ENCODE peak calls at places on chromosomes 2 and 18, in six cellular contexts. O is CD4-positive, alpha-beta T cell; E is endodermal cell; D is CD8-positive, alpha-beta T cell; Z is colonic mucosa; Q is caudate nucleus. C is an unnamed sample.

GRCh38 chr2:30335981-30336538 is 104.7 kb downstream of the LBH start:
- DNase-seq in O (no peak), E (no peak), D (no peak), Z (no peak), Q (no peak), C (no peak)

GRCh38 chr18:31555971-31556747 is 35.5 kb upstream of the TTR start:
- DNase-seq in O (no peak), E (peak), D (peak), Z (peak), Q (no peak), C (peak)

GRCh38 chr2:211144078-211144477 is 587.7 kb downstream of the CPS1 start:
- DNase-seq in O (no peak), E (no peak), D (no peak), Z (no peak), Q (no peak), C (no peak)

GRCh38 chr2:68357608-68358337 is 7.3 kb upstream of the PLEK start:
- DNase-seq in O (no peak), E (peak), D (no peak), Z (no peak), Q (peak), C (peak)

GRCh38 chr2:222290691-222291484 is 7.9 kb downstream of the PAX3 start:
- DNase-seq in O (no peak), E (peak), D (no peak), Z (no peak), Q (no peak), C (peak)

GRCh38 chr2:197097578-197098366 is 171.3 kb upstream of the PGAP1 start:
- DNase-seq in O (no peak), E (no peak), D (no peak), Z (no peak), Q (no peak), C (no peak)

GRCh38 chr2:218992196-218992595 is 1.0 kb downstream of the CRYBA2 start:
- DNase-seq in O (no peak), E (no peak), D (no peak), Z (no peak), Q (no peak), C (no peak)

GRCh38 chr2:84878896-84879594 is 1.8 kb downstream of the TRABD2A start:
- DNase-seq in O (no peak), E (no peak), D (no peak), Z (no peak), Q (no peak), C (no peak)

GRCh38 chr2:204900910-204901309 is 355.6 kb downstream of the PARD3B start:
- DNase-seq in O (no peak), E (no peak), D (no peak), Z (peak), Q (no peak), C (no peak)

GRCh38 chr2:1518891-1519530 is 105.7 kb downstream of the TPO start:
- DNase-seq in O (no peak), E (no peak), D (no peak), Z (no peak), Q (no peak), C (no peak)

GRCh38 chr18:62033207-62033606 is 140.4 kb upstream of the RNF152 start:
- DNase-seq in O (no peak), E (no peak), D (no peak), Z (no peak), Q (no peak), C (no peak)

GRCh38 chr2:172726172-172726735 is 9.4 kb upstream of the RAPGEF4 start:
- DNase-seq in O (no peak), E (no peak), D (no peak), Z (no peak), Q (no peak), C (no peak)

GRCh38 chr2:231052494-231053451 is 3.9 kb upstream of the PSMD1 start:
- DNase-seq in O (peak), E (peak), D (peak), Z (peak), Q (peak), C (peak)

GRCh38 chr2:127220102-127220806 is at the start of gene CYP27C1:
- DNase-seq in O (no peak), E (peak), D (no peak), Z (no peak), Q (no peak), C (no peak)

GRCh38 chr2:122433123-122433754 is 677.8 kb downstream of the TSN start:
- DNase-seq in O (no peak), E (no peak), D (no peak), Z (no peak), Q (no peak), C (no peak)

GRCh38 chr18:52685316-52685715 is 345.3 kb downstream of the DCC start:
- DNase-seq in O (no peak), E (no peak), D (no peak), Z (no peak), Q (no peak), C (no peak)

GRCh38 chr2:8515390-8515761 is 166.5 kb upstream of the ID2 start:
- DNase-seq in O (peak), E (no peak), D (peak), Z (no peak), Q (no peak), C (peak)

GRCh38 chr2:159045545-159046454 is 77.4 kb downstream of the TANC1 start:
- DNase-seq in O (no peak), E (no peak), D (no peak), Z (no peak), Q (no peak), C (no peak)

GRCh38 chr2:159043710-159044109 is 75.3 kb downstream of the TANC1 start:
- DNase-seq in O (no peak), E (no peak), D (no peak), Z (no peak), Q (no peak), C (no peak)

GRCh38 chr2:159050426-159050825 is 82.0 kb downstream of the TANC1 start:
- DNase-seq in O (no peak), E (peak), D (no peak), Z (no peak), Q (no peak), C (no peak)

GRCh38 chr2:159044804-159045286 is 76.4 kb downstream of the TANC1 start:
- DNase-seq in O (no peak), E (peak), D (no peak), Z (no peak), Q (no peak), C (no peak)

GRCh38 chr2:159046966-159047365 is 78.5 kb downstream of the TANC1 start:
- DNase-seq in O (no peak), E (no peak), D (no peak), Z (no peak), Q (no peak), C (no peak)
- H3K27ac ChIP-seq in O (no peak), E (no peak), D (no peak), Z (no peak), Q (no peak), C (no peak)

DNA sequence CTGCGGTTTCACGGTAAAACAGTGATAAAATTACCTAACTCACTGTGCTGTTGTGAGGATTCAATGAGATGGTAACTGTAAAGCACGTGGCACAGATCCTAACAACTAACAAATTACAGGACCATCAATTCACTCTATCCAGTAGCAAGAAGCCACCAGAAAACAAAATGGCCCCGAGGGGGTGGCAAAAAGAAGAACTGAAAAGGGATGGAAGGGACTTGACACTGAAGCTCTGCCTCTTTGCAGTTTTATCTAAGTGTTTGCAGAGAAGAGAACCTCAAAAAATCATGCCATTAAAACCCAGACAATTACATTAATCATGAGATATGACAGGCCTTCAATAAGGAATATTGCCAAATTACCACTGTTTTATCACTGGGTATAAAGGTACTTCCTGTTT is 46.7 kb downstream of the IRS1 start:
- DNase-seq in O (no peak), E (no peak), D (no peak), Z (no peak), Q (no peak), C (no peak)
- H3K27ac ChIP-seq in O (no peak), E (no peak), D (no peak), Z (no peak), Q (no peak), C (no peak)

DNA sequence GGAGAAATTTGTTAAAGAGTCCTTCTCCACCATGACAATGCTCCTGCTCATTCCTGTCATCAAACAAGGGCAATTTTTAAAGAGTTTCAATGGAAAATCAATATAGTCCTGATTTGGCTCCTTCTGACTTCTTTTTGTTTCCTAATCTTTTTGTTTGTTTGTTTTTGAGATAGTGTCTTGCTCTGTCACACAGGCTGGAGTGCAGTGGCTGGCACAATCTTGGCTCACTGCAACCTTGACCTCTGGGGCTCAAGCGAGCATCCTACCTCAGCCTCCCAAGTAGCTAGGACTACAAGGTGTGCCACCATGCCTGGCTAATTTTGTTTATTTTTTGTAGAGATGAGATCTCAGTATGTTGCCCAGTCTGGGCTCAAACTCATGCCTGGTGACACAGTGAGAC is 58.3 kb downstream of the BMPR2 start:
- DNase-seq in O (no peak), E (no peak), D (no peak), Z (no peak), Q (no peak), C (no peak)
- H3K27ac ChIP-seq in O (no peak), E (no peak), D (no peak), Z (no peak), Q (no peak), C (no peak)

DNA sequence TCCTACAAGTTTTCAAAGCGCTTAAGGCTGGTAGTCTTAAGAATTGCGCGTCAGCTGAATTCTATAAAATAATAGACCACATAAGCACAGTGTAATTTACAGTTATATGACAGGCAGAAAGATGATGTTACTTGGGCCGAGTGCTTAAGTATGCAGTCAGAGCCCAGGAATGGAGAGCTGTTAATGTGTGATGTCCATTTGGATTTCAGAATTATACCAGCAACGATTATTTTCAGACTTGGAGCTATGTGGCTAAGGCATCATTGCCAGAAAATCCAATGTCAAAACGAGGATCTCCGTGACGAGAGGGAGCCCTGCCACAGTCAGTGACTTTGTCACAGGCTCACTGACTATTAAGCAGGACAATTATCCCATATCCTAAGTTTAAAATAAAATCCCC is 3.4 kb downstream of the KLF7 start:
- DNase-seq in O (no peak), E (no peak), D (no peak), Z (no peak), Q (no peak), C (no peak)
- H3K27ac ChIP-seq in O (no peak), E (no peak), D (no peak), Z (peak), Q (peak), C (peak)

DNA sequence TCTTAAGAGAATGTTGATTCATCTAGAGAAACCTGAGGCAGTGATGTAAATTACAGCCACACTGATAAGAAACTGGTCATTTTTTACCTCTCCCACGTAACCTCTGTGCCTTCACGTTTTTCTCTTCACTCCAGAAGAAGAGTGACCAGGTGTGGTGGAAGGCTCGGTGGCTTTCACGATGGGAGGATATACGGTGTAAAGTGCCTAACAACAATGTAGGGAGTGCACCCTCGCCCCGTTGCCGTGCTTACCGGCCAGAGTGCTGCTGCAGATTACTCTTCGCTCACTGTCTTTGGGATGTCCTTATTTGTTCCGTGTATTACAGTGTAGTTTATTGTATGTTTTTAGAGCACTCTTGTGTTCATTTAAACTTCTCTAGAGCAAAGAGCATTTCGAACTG is 46.5 kb downstream of the NCK2 start:
- DNase-seq in O (no peak), E (no peak), D (no peak), Z (no peak), Q (no peak), C (no peak)
- H3K27ac ChIP-seq in O (peak), E (no peak), D (no peak), Z (no peak), Q (no peak), C (no peak)

DNA sequence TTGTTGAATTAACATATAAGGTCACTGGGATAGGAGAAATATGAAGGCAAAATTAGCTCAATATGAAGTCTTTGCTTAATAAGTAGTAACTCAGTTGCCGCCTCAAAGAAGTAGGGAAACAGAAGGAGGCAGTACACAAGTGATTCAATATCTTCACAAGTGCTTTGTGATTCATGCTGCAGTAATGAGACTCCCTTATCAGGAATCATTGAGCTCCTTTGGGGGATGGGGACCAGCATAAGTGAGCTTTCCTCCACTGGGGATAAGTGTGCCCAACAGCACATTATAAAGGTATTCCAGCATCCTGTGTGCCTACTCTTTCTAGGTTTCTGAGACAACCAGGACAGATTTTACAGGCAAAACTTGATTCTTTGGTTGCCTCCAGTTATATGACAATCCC is 323.4 kb upstream of the UBE2E3 start:
- DNase-seq in O (no peak), E (no peak), D (no peak), Z (no peak), Q (no peak), C (no peak)
- H3K27ac ChIP-seq in O (no peak), E (no peak), D (no peak), Z (no peak), Q (no peak), C (no peak)

GRCh38 chr2:112646102-112646719 is 472 bp downstream of the SLC20A1 start:
- DNase-seq in O (no peak), E (no peak), D (peak), Z (peak), Q (no peak), C (peak)

GRCh38 chr2:112645396-112646101 is at the start of gene SLC20A1:
- DNase-seq in O (peak), E (peak), D (peak), Z (peak), Q (peak), C (peak)

GRCh38 chr2:112646791-112647720 is 1.3 kb downstream of the SLC20A1 start:
- DNase-seq in O (no peak), E (no peak), D (no peak), Z (no peak), Q (no peak), C (no peak)

GRCh38 chr2:112644933-112645395 is 775 bp upstream of the SLC20A1 start:
- DNase-seq in O (peak), E (no peak), D (no peak), Z (no peak), Q (peak), C (no peak)

GRCh38 chr2:112648081-112648480 is 2.3 kb downstream of the SLC20A1 start:
- DNase-seq in O (no peak), E (no peak), D (no peak), Z (no peak), Q (no peak), C (no peak)
- H3K27ac ChIP-seq in O (no peak), E (no peak), D (no peak), Z (no peak), Q (no peak), C (no peak)

C was measured in substantia nigra.